ENCODE peak calls at places on chromosomes 16 and 17, in four cellular contexts. U, E, V and R are unnamed samples. For H3K4me1, the result is how much of the 10 kb centered on the place peaks cover.

GRCh38 chr16:1932050-1933028 is 10.7 kb downstream of the MSRB1 start:
- DNase-seq in U (no peak), V (no peak), E (no peak), R (no peak)

GRCh38 chr16:1331712-1332617 is 1.5 kb upstream of the BAIAP3 start:
- DNase-seq in E (peak), V (peak), U (peak), R (peak)

GRCh38 chr17:37779554-37779953 is 34.7 kb upstream of the HNF1B start:
- DNase-seq in U (no peak), E (no peak), V (no peak), R (no peak)

GRCh38 chr16:68290455-68290854 is 20.3 kb downstream of the SLC7A6OS start:
- DNase-seq in V (no peak), E (no peak), U (no peak), R (no peak)

GRCh38 chr17:66842505-66842904 is 7.6 kb downstream of the CACNG5 start:
- DNase-seq in U (no peak), E (no peak), V (no peak), R (no peak)

GRCh38 chr16:73047536-73048291 is at the start of gene ZFHX3:
- DNase-seq in V (peak), E (peak), U (peak), R (peak)

GRCh38 chr17:58822148-58823050 is 66.7 kb downstream of the PPM1E start:
- DNase-seq in U (no peak), E (no peak), V (peak), R (no peak)

GRCh38 chr17:49987681-49988441 is 7.2 kb downstream of the DLX3 start:
- DNase-seq in E (no peak), V (peak), U (no peak), R (no peak)

GRCh38 chr17:27430882-27431491 is 25.3 kb upstream of the KSR1 start:
- DNase-seq in E (peak), U (no peak), V (peak), R (no peak)

GRCh38 chr17:56891751-56892150 is 22.1 kb downstream of the TRIM25 start:
- DNase-seq in E (no peak), V (peak), U (no peak), R (peak)

GRCh38 chr17:49387374-49388289 is 25.6 kb upstream of the ZNF652 start:
- DNase-seq in V (no peak), U (no peak), E (peak), R (no peak)

GRCh38 chr17:77770331-77771105 is 188.0 kb upstream of the TNRC6C start:
- DNase-seq in E (no peak), V (no peak), U (no peak), R (no peak)

GRCh38 chr16:88489163-88489721 is 36.2 kb downstream of the ZFPM1 start:
- DNase-seq in V (no peak), U (no peak), E (no peak), R (no peak)

GRCh38 chr16:1159325-1159972 is 6.5 kb downstream of the CACNA1H start:
- DNase-seq in E (no peak), V (no peak), U (no peak), R (no peak)

GRCh38 chr17:36647598-36647997 is 46.2 kb downstream of the MRM1 start:
- DNase-seq in E (no peak), V (no peak), U (no peak), R (no peak)

GRCh38 chr17:57279432-57279831 is 23.1 kb downstream of the MSI2 start:
- DNase-seq in V (no peak), E (no peak), U (no peak), R (no peak)

GRCh38 chr17:41009301-41009760 is 403 bp upstream of the KRTAP3-1 start:
- DNase-seq in E (no peak), V (no peak), U (no peak), R (no peak)

GRCh38 chr16:74775255-74775654 is 635 bp upstream of the FA2H start:
- DNase-seq in E (no peak), U (no peak), V (no peak), R (no peak)
- H3K4me3 ChIP-seq in E (peak), U (peak), V (peak), R (peak)

DNA sequence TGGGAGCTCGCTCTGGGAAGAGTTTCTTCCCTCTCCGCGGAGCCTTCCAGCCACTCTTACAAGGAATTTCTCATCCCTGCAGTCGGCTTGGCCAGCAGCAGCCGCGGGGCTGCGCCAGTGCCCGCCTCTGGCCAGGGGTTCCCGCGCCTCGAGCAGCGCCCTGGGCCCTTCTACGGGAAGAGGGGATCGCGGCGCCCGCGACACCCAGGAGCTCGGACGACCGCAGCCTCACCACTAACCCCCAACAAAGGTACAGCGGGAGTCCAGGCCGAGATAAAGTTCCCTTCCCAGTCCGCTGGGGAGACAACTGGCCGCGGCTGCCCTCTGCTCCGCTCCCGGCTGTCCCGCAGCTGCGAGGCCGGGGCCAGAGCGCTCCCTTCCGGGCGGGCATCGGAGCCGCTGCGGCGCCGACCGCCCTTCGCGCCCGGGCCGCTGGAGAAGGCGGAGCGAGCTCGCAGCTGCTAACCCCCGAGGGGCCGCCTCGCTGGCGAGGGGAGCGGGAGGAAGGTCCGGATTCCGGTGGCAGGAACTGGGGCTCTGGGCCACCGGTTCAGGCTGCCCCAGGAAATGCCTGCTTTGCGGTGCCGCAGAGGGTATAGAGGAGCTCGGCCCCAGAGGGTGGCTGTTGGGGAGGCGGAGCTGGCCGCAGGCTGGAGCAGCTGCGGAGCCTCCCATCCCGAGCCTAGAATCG is 3.6 kb upstream of the HS3ST3B1 start:
- DNase-seq in V (peak), E (no peak), U (peak), R (peak)
- TF ChIP-seq CTCF in V (peak), E (no peak), U (peak), R (peak)

GRCh38 chr16:13122074-13122473 is 220.7 kb downstream of the SHISA9 start:
- DNase-seq in E (no peak), U (no peak), V (no peak), R (no peak)
- H3K4me1 ChIP-seq in E (under half), U (under half), V (under half), R (under half)

DNA sequence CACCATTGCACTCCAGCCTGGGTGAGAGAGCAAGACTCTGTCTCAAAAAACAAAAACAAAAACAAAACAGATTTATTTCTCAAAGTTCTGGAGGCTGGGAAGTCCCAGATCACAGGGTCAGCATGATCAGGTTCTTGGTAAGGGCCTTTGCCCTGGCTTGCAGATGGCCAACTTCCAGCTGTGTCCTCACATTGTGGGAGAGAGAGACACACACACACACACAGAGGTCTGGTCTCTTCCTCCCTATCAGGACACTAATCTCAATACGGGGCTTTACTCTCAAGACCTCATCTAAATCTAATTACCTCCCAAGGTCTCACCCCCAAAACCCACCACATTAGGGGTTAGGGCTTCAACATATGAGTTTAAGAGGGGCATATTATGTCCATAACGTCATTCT is 26.4 kb upstream of the TAOK1 start:
- DNase-seq in V (no peak), E (no peak), U (no peak), R (no peak)
- H3K4me3 ChIP-seq in V (no peak), E (no peak), U (no peak), R (no peak)

GRCh38 chr16:49352923-49353322 is 20.7 kb upstream of the C16orf78 start:
- DNase-seq in V (peak), U (no peak), E (peak), R (no peak)
- TF ChIP-seq CTCF in V (peak), U (no peak), E (peak), R (no peak)

GRCh38 chr17:64781013-64781392 is 118.9 kb upstream of the SMURF2 start:
- DNase-seq in E (no peak), U (no peak), V (peak), R (no peak)

GRCh38 chr17:64779344-64780095 is 117.4 kb upstream of the SMURF2 start:
- DNase-seq in V (no peak), U (no peak), E (no peak), R (peak)

GRCh38 chr17:64781810-64782555 is 119.9 kb upstream of the SMURF2 start:
- DNase-seq in U (peak), E (no peak), V (no peak), R (no peak)

GRCh38 chr17:64780096-64781012 is 118.2 kb upstream of the SMURF2 start:
- DNase-seq in U (peak), V (peak), E (no peak), R (peak)

DNA sequence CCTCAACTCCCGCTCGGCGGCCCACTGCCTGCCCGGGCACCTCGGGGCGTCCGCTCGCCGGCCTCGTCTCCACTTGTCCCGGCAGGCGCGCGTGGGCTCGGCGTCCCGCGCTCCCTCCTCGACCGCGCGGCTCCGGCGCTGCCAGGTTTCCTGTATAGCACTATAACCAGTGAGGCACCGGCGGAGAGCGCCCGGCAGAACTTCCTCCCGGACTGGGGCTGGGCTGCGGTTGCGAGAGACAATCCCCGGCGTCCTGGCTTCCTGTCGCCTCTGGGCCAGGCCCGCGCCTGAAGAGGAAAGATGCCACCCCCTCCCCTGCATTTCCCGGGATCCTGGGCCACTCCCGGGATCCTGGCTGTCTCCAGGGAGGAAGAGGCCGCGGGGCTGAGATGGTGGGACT is 119.3 kb upstream of the SMURF2 start:
- DNase-seq in E (peak), V (peak), U (peak), R (peak)
- H3K4me1 ChIP-seq in E (under half), V (under half), U (half or more), R (half or more)

DNA sequence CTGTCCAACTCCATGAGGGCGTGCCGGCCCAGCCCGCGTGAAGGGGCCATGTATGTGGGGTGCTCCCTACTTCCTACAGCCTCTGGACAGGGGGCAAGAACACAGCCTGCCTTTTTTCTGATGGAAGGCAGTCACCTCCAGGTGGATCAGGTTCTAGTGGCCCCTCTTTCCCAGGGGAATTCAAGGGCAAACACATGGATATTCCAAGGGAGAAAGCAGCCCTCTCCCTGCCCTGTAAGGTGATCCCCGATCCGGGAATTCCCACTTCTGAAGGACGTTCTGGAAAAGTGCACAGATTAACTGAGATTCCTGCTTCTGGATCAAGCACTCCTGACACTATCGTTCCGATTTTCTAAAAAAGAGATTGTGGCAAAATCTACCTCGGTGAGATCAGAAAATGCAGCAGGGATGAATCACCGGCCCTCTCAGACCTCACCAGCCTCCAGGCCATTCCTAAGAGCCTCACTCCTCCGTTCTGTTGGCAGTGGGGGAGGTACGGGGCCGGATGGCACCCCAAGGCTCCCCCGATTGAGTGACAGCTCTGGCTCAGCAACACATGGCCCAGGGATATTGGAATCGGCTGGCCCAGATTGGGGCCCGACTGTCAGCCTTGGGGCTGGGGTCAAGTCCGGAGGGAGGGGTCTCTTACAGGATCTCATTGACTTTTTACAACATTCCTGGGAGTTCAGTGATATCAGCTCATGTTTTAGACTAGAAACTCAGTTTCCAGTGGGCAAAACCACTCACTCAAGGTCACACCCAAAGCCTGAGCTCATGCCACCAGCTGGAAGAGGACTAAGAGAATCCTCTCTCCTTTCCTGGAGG is 12.3 kb downstream of the STX1B start:
- DNase-seq in V (no peak), E (no peak), U (no peak), R (no peak)
- H3K4me3 ChIP-seq in V (no peak), E (no peak), U (peak), R (peak)

GRCh38 chr17:7989781-7990655 is 12.4 kb upstream of the GUCY2D start:
- DNase-seq in U (peak), V (peak), E (peak), R (peak)
- TF ChIP-seq CTCF in U (peak), V (peak), E (peak), R (peak)